ENCODE peak calls at places on chromosomes 1 and 21, in seven cellular contexts. X is lower lobe of right lung; L is PC-9; F is fibroblast of lung; Y is CD8-positive, alpha-beta T cell; H is tibial artery; T is tibial nerve. R is an unnamed sample.

GRCh38 chr1:222696741-222697140 is 15.6 kb downstream of the AIDA start:
- DNase-seq in X (no peak), L (no peak), F (no peak), Y (no peak), H (no peak), T (no peak), R (no peak)

GRCh38 chr1:160614410-160614809 is 32.4 kb downstream of the SLAMF1 start:
- DNase-seq in X (no peak), L (no peak), F (no peak), Y (no peak), H (no peak), T (no peak), R (no peak)

GRCh38 chr21:42338730-42339715 is 11.8 kb downstream of the TFF2 start:
- DNase-seq in X (no peak), L (no peak), F (no peak), Y (no peak), H (no peak), T (no peak), R (no peak)

GRCh38 chr1:39919545-39919944 is 17.8 kb upstream of the MYCL start:
- DNase-seq in X (peak; percentile 63), L (peak; percentile 61), F (peak; percentile 50), Y (peak; percentile 27), H (no peak), T (no peak), R (no peak)

GRCh38 chr1:64834734-64835133 is 89.9 kb downstream of the RAVER2 start:
- DNase-seq in X (no peak), L (no peak), F (peak; percentile 78), Y (no peak), H (no peak), T (no peak), R (peak; percentile 45)

GRCh38 chr1:30753660-30754123 is 3.9 kb downstream of the LAPTM5 start:
- DNase-seq in X (no peak), L (no peak), F (no peak), Y (no peak), H (no peak), T (no peak), R (no peak)

GRCh38 chr1:93701619-93702018 is 20.0 kb upstream of the BCAR3 start:
- DNase-seq in X (no peak), L (peak; percentile 97), F (peak; percentile 100), Y (no peak), H (no peak), T (no peak), R (peak; percentile 100)

GRCh38 chr1:206890125-206890637 is 7.1 kb upstream of the IL24 start:
- DNase-seq in X (no peak), L (no peak), F (peak; percentile 53), Y (no peak), H (no peak), T (no peak), R (no peak)

GRCh38 chr1:227899141-227899819 is 48.5 kb downstream of the WNT9A start:
- DNase-seq in X (peak; percentile 24), L (no peak), F (no peak), Y (peak; percentile 11), H (peak; percentile 3), T (no peak), R (no peak)

GRCh38 chr1:113783254-113784103 is 24.2 kb upstream of the PHTF1 start:
- DNase-seq in X (no peak), L (no peak), F (peak; percentile 62), Y (peak; percentile 61), H (no peak), T (no peak), R (no peak)

GRCh38 chr1:6181347-6181770 is 1.2 kb upstream of the CHD5 start:
- DNase-seq in X (no peak), L (no peak), F (no peak), Y (no peak), H (no peak), T (no peak), R (no peak)

DNA sequence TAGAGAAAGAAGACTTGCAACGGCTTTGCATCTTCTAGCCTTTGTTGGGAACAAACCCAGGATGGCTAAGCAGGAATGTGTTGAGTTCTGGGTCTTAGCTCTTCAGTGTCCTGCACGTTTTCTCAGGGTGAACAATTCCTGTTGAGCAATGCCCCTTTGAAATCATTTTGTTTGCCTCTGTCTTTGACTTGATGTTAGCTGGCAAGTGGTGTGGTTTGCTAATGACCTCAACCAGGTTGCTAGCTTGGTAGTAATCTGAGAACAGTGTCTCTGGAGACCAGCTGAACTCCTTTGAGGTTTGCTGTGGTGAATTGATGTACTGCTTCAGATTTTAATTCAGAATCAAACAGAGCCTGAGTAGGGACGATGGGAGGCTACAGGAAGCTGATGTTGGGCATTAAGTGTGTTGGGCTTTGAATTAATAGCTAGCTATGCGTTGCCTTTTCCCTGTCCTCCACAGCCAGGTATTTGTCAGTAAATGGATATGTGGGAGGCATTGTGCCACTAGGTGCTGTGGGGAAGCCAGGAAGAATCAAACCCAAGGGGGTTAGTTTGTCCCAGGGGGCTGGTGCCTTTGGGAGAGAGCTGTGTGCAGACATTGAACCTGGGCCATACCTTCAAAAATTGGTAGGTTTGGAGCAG is 23.3 kb upstream of the SRSF10 start:
- DNase-seq in X (no peak), L (peak; percentile 37), F (peak; percentile 82), Y (no peak), H (no peak), T (no peak), R (peak; percentile 66)
- TF ChIP-seq CTCF in X (no peak), L (no peak), F (no peak), Y (no peak), H (no peak), T (no peak), R (no peak)

DNA sequence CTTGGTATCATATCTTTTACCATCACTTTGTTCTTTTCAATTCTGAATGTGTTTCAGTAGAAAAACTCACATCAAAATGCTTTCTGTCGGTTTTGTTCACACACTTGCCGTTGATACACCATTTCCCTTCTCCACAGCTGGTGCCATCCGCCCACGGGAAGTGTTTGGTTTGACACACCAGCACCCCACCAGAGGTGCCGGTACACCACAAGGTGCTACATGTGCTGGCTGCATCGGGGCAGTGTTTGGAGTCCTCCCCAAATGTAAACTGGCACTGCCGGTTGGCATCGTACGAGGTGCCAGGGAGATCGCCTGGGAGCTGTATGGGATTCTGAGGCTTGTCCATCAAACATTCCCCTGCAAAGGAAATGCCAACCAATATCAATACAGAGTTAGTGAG is 5.0 kb downstream of the ADAMTS1 start:
- DNase-seq in X (no peak), L (no peak), F (no peak), Y (no peak), H (no peak), T (no peak), R (no peak)
- H3K36me3 ChIP-seq in X (peaks cover 61% of the 10 kb centered on the region), L (no peaks in the 10 kb centered on the region), F (peaks cover 34% of the 10 kb centered on the region), Y (no peaks in the 10 kb centered on the region), H (peaks cover 66% of the 10 kb centered on the region), T (no peaks in the 10 kb centered on the region), R (peaks cover 4% of the 10 kb centered on the region)

GRCh38 chr1:27392096-27392777 is at the start of gene GPR3:
- DNase-seq in X (peak; percentile 89), L (peak; percentile 86), F (peak; percentile 87), Y (peak; percentile 92), H (peak; percentile 86), T (peak; percentile 82), R (no peak)
- TF ChIP-seq CTCF in X (peak; percentile 60), L (peak; percentile 39), F (peak; percentile 59), Y (peak; percentile 35), H (peak; percentile 41), T (peak; percentile 40), R (peak; percentile 64)

GRCh38 chr1:11156441-11156840 is 32.7 kb upstream of the ANGPTL7 start:
- DNase-seq in X (no peak), L (no peak), F (no peak), Y (no peak), H (no peak), T (no peak), R (no peak)
- H3K36me3 ChIP-seq in X (peaks cover 48% of the 10 kb centered on the region), L (no peaks in the 10 kb centered on the region), F (no peaks in the 10 kb centered on the region), Y (peaks cover 27% of the 10 kb centered on the region), H (peaks cover 5% of the 10 kb centered on the region), T (no peaks in the 10 kb centered on the region), R (no peaks in the 10 kb centered on the region)

DNA sequence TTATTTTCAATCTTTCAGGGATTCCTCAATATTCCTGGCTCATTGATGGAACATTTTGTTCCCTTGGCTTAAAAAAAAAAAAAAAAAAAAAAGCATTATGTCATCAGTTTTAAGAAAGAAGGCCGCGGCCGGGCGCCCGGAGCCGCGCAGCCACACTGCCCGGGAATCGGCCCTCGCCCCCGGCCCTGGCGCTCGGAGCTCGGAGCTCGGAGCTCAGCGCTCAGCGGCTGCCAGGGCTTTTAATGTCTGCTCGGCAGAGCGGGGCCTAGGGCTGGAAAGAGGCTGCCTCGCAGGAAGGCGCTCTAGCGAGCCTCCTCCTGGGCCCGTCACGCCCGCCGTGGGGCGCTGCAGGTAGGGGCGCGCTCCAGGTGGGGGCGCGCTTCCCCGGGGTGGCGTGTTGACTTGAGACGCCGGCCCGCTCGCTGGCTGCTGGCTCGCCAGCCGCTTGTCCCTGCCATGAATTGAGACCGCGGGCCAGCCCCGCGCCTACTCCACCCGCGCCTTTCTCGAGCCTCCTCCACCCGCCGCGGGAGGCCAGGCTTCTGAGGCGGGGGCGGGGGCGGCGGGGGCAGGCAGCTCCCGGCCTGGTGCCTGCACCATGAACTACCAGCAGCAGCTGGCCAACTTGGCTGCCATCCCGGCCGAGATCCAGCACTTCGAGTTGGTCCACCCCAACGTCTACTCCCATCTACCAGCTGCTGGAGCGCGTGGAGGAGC is 5.4 kb upstream of the TDRD5 start:
- DNase-seq in X (peak; percentile 56), L (peak; percentile 69), F (peak; percentile 42), Y (no peak), H (peak; percentile 62), T (no peak), R (no peak)
- TF ChIP-seq CTCF in X (peak; percentile 29), L (peak; percentile 58), F (peak; percentile 25), Y (no peak), H (peak; percentile 56), T (no peak), R (peak; percentile 64)

GRCh38 chr1:40985875-40986274 is 6.4 kb downstream of the CTPS1 start:
- DNase-seq in X (no peak), L (no peak), F (no peak), Y (no peak), H (no peak), T (no peak), R (no peak)

GRCh38 chr1:40982721-40983120 is 3.2 kb downstream of the CTPS1 start:
- DNase-seq in X (no peak), L (no peak), F (peak; percentile 47), Y (no peak), H (no peak), T (no peak), R (no peak)

GRCh38 chr1:40983286-40983685 is 3.8 kb downstream of the CTPS1 start:
- DNase-seq in X (no peak), L (no peak), F (no peak), Y (no peak), H (no peak), T (no peak), R (no peak)

GRCh38 chr1:40984066-40984465 is 4.6 kb downstream of the CTPS1 start:
- DNase-seq in X (no peak), L (no peak), F (peak; percentile 66), Y (no peak), H (no peak), T (no peak), R (no peak)

GRCh38 chr1:40984531-40984930 is 5.0 kb downstream of the CTPS1 start:
- DNase-seq in X (no peak), L (no peak), F (no peak), Y (no peak), H (no peak), T (no peak), R (no peak)
- H3K36me3 ChIP-seq in X (peaks cover 41% of the 10 kb centered on the region), L (peaks cover 66% of the 10 kb centered on the region), F (peaks cover 18% of the 10 kb centered on the region), Y (peaks cover 48% of the 10 kb centered on the region), H (peaks cover 34% of the 10 kb centered on the region), T (no peaks in the 10 kb centered on the region), R (peaks cover 4% of the 10 kb centered on the region)